ENCODE peak calls at places on chromosomes 6 and 20, in ten cellular contexts. U, R, S, E, L, I, K, T, A and B are unnamed samples. For H3K27me3, the result is how much of the 10 kb centered on the place peaks cover.

GRCh38 chr6:11732036-11732545 is 46.5 kb downstream of the ADTRP start:
- DNase-seq in R (no peak), S (no peak), I (no peak), E (peak), T (no peak), U (peak), A (no peak), K (peak), L (peak), B (no peak)

GRCh38 chr20:46523696-46524328 is 10.5 kb upstream of the ZNF334 start:
- DNase-seq in K (no peak), A (no peak), U (no peak), I (no peak), E (no peak), R (no peak), T (no peak), L (no peak), S (no peak), B (no peak)

GRCh38 chr6:118810420-118811027 is 83.4 kb upstream of the ASF1A start:
- DNase-seq in T (no peak), A (no peak), K (no peak), L (no peak), U (no peak), I (no peak), R (no peak), S (peak), E (no peak), B (peak)

GRCh38 chr6:43477235-43478007 is at the start of gene TJAP1:
- DNase-seq in L (peak), K (peak), S (peak), A (peak), R (no peak), E (peak), I (peak), U (peak), T (peak), B (peak)

GRCh38 chr6:337782-338464 is 45.6 kb downstream of the DUSP22 start:
- DNase-seq in S (no peak), A (no peak), L (no peak), K (no peak), E (no peak), R (no peak), I (no peak), U (no peak), T (no peak), B (no peak)

GRCh38 chr6:44535446-44535845 is 147.9 kb downstream of the CDC5L start:
- DNase-seq in U (no peak), I (no peak), S (no peak), A (no peak), T (no peak), K (no peak), L (no peak), R (no peak), E (no peak), B (no peak)

GRCh38 chr6:119896806-119897205 is 547.2 kb upstream of the MAN1A1 start:
- DNase-seq in I (no peak), S (no peak), E (no peak), T (no peak), R (no peak), K (no peak), U (no peak), L (no peak), A (no peak), B (no peak)

GRCh38 chr6:126804255-126805064 is 314.0 kb upstream of the RSPO3 start:
- DNase-seq in S (no peak), A (peak), K (no peak), L (no peak), I (peak), R (no peak), E (no peak), T (peak), U (no peak), B (no peak)

GRCh38 chr6:167717867-167718266 is 108.8 kb upstream of the AFDN start:
- DNase-seq in R (no peak), T (no peak), U (no peak), A (no peak), I (no peak), S (no peak), E (no peak), K (no peak), L (no peak), B (no peak)

GRCh38 chr6:80214436-80215022 is 108.1 kb downstream of the BCKDHB start:
- DNase-seq in I (peak), E (no peak), A (peak), U (no peak), S (no peak), R (no peak), T (peak), K (peak), L (no peak), B (no peak)

GRCh38 chr20:14820771-14821170 is 483.4 kb upstream of the FLRT3 start:
- DNase-seq in T (no peak), U (no peak), I (peak), K (no peak), R (no peak), A (no peak), S (no peak), L (no peak), E (no peak), B (no peak)

GRCh38 chr6:98823845-98824162 is 10.6 kb upstream of the POU3F2 start:
- DNase-seq in I (no peak), T (no peak), L (no peak), U (no peak), K (no peak), A (no peak), E (no peak), S (no peak), R (no peak), B (no peak)

GRCh38 chr6:98823428-98823827 is 10.9 kb upstream of the POU3F2 start:
- DNase-seq in E (no peak), S (no peak), R (no peak), T (no peak), K (no peak), L (no peak), U (no peak), A (no peak), I (no peak), B (no peak)

GRCh38 chr6:98825602-98826230 is 8.7 kb upstream of the POU3F2 start:
- DNase-seq in U (peak), T (no peak), K (no peak), A (no peak), S (no peak), E (no peak), L (no peak), R (no peak), I (no peak), B (no peak)

GRCh38 chr6:98824163-98824906 is 10.0 kb upstream of the POU3F2 start:
- DNase-seq in S (no peak), A (no peak), U (peak), T (no peak), R (no peak), L (no peak), E (no peak), K (no peak), I (peak), B (no peak)

GRCh38 chr6:98824907-98825601 is 9.3 kb upstream of the POU3F2 start:
- DNase-seq in T (no peak), A (no peak), E (no peak), L (no peak), S (no peak), K (no peak), I (no peak), R (no peak), U (no peak), B (no peak)
- H3K27me3 ChIP-seq in T (half or more), A (half or more), E (half or more), L (half or more), S (under half), K (half or more), I (half or more), R (under half), U (half or more), B (half or more)

GRCh38 chr20:44745122-44745521 is 543 bp upstream of the KCNK15 start:
- DNase-seq in S (no peak), L (no peak), K (no peak), T (no peak), U (no peak), E (no peak), A (no peak), R (no peak), I (no peak), B (no peak)
- H3K27me3 ChIP-seq in S (under half), L (under half), K (under half), T (under half), U (under half), E (under half), A (under half), R (under half), I (under half), B (under half)

GRCh38 chr6:36728289-36729168 is 30.9 kb downstream of the RAB44 start:
- DNase-seq in S (no peak), L (no peak), R (no peak), A (no peak), T (no peak), I (no peak), U (no peak), E (peak), K (no peak), B (no peak)
- H3K27me3 ChIP-seq in S (under half), L (under half), R (under half), A (under half), T (under half), I (under half), U (under half), E (under half), K (under half), B (under half)

GRCh38 chr6:10420546-10421507 is 6.0 kb upstream of the TFAP2A start:
- DNase-seq in L (no peak), U (no peak), R (no peak), S (no peak), T (no peak), I (peak), E (peak), A (no peak), K (no peak), B (no peak)
- H3K27me3 ChIP-seq in L (half or more), U (half or more), R (under half), S (half or more), T (half or more), I (half or more), E (half or more), A (half or more), K (half or more), B (half or more)

GRCh38 chr6:89888871-89889270 is 5.4 kb upstream of the GJA10 start:
- DNase-seq in E (no peak), L (no peak), I (no peak), K (no peak), S (no peak), R (no peak), A (no peak), U (no peak), T (no peak), B (no peak)

GRCh38 chr6:89886378-89887120 is 7.7 kb upstream of the GJA10 start:
- DNase-seq in T (no peak), K (no peak), E (no peak), S (no peak), A (no peak), U (peak), I (no peak), R (no peak), L (no peak), B (no peak)

GRCh38 chr6:89887452-89888137 is 6.7 kb upstream of the GJA10 start:
- DNase-seq in I (no peak), L (no peak), A (no peak), R (no peak), K (no peak), S (no peak), U (peak), E (no peak), T (no peak), B (no peak)

DNA sequence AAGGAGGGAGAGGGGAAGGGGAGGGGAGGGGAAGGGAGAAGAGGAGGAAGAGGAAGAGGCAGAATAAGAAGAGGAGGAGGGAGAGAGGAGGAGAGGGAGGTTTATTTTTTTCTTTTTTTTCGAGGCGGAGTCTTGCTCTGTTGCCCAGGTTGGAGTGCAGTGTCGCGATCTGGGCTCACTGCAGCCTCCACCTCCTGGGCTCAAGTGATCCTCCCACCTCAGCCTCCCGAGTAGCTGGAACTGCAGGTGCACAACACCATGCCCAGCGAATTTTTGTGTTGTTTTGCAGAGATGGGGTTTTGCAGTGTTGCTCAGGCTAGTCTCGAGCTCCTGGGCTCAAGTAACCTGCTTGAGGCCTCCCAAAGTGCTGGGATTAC is 6.1 kb upstream of the GJA10 start:
- DNase-seq in E (no peak), K (no peak), R (no peak), I (no peak), A (no peak), T (no peak), U (no peak), S (no peak), L (no peak), B (no peak)
- H3K27me3 ChIP-seq in E (under half), K (under half), R (under half), I (under half), A (under half), T (under half), U (under half), S (under half), L (half or more), B (under half)

GRCh38 chr20:57685134-57685851 is 24.5 kb downstream of the PMEPA1 start:
- DNase-seq in K (no peak), A (no peak), I (no peak), E (no peak), T (no peak), S (no peak), R (no peak), L (no peak), U (no peak), B (no peak)
- H3K27me3 ChIP-seq in K (under half), A (under half), I (under half), E (under half), T (under half), S (under half), R (under half), L (under half), U (under half), B (under half)